ENCODE peak calls at places on chromosomes 11 and 22, in five cellular contexts. A is HEK293T, K is GM12878, E is H1, I is HepG2. V is an unnamed sample.

GRCh38 chr11:8233691-8234424 is 29.8 kb downstream of the LMO1 start:
- DNase-seq in E (no peak), K (no peak), A (no peak), I (no peak), V (no peak)

GRCh38 chr11:1085440-1086170 is 10.9 kb downstream of the MUC2 start:
- DNase-seq in I (no peak), K (no peak), A (no peak), E (no peak), V (no peak)

GRCh38 chr11:61028135-61028729 is 56.8 kb downstream of the CD6 start:
- DNase-seq in I (no peak), K (peak; percentile 76), E (no peak), A (no peak), V (no peak)

GRCh38 chr22:37329239-37330140 is 47.2 kb downstream of the CYTH4 start:
- DNase-seq in E (no peak), I (no peak), A (no peak), K (no peak), V (no peak)

GRCh38 chr22:25208743-25209505 is 9.3 kb downstream of the CRYBB3 start:
- DNase-seq in E (no peak), I (no peak), A (no peak), K (no peak), V (no peak)

GRCh38 chr22:30354644-30355043 is 2.0 kb downstream of the SF3A1 start:
- DNase-seq in E (no peak), A (no peak), I (no peak), K (no peak), V (no peak)

GRCh38 chr11:73391665-73392064 is 15.5 kb downstream of the RELT start:
- DNase-seq in A (no peak), K (no peak), I (no peak), E (no peak), V (no peak)

GRCh38 chr22:47166446-47167016 is 404.1 kb downstream of the TBC1D22A start:
- DNase-seq in K (no peak), A (no peak), I (no peak), E (no peak), V (no peak)

GRCh38 chr22:45775569-45776312 is 104.1 kb downstream of the ATXN10 start:
- DNase-seq in A (no peak), I (no peak), E (no peak), K (peak; percentile 72), V (no peak)

GRCh38 chr22:48960981-48961655 is 866.6 kb downstream of the BRD1 start:
- DNase-seq in K (no peak), E (no peak), I (no peak), A (no peak), V (no peak)

GRCh38 chr11:55949330-55949729 is 13.1 kb upstream of the OR5I1 start:
- DNase-seq in I (no peak), E (no peak), A (no peak), K (no peak), V (no peak)

GRCh38 chr11:78228467-78228866 is 39.7 kb downstream of the USP35 start:
- DNase-seq in E (no peak), A (peak; percentile 45), K (peak; percentile 51), I (peak; percentile 65), V (peak; percentile 27)

GRCh38 chr11:27485930-27486773 is 13.6 kb upstream of the LGR4 start:
- DNase-seq in A (no peak), K (no peak), I (peak; percentile 54), E (no peak), V (no peak)

GRCh38 chr11:59141673-59142460 is 789 bp upstream of the FAM111A start:
- DNase-seq in I (no peak), A (no peak), E (no peak), K (no peak), V (no peak)

GRCh38 chr11:13269775-13270174 is 7.8 kb upstream of the BMAL1 start:
- DNase-seq in K (no peak), I (no peak), E (no peak), A (no peak), V (no peak)

GRCh38 chr22:30265851-30266444 is 703 bp downstream of the OSM start:
- DNase-seq in I (no peak), A (no peak), K (no peak), E (no peak), V (no peak)

GRCh38 chr22:38490915-38491314 is 15.2 kb downstream of the DDX17 start:
- DNase-seq in E (no peak), I (peak; percentile 83), A (no peak), K (no peak), V (no peak)
- TF ChIP-seq SUZ12 in E (no peak), I (no peak), A (no peak), K (no peak), V (no peak)

DNA sequence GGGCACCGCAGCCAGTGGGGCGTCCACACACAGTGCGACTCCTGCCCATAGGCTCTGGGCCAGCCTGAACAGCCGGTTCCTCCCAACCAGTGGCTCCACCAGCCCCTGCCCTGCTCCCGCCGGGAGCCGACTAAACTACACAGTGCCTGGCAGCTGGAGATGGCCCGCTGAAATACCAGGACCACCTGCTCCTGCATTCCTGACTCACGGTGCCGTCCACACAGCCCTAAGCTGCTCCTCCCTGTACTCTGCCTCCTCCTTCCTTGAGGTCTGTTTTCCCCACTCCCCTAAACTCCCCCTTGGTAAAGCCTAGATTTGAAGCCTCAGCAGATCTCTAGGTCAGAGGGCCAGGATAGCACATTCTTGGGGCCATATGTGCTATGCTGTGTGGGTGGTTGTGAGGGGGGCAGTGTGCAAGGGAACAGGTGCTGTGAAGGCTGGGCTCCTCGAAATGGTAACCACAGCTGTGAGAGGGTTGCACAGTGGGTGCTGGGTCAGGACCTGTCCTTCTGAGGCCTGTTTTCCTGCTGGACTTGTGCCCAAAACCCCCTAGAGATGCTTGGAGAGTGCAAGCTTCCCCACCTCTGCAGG is 9.7 kb downstream of the LRFN4 start:
- DNase-seq in E (no peak), A (no peak), I (no peak), K (no peak), V (no peak)
- TF ChIP-seq SUZ12 in E (no peak), A (no peak), I (no peak), K (no peak), V (no peak)

GRCh38 chr22:27501191-27501936 is 300.2 kb downstream of the MN1 start:
- DNase-seq in A (no peak), I (no peak), E (no peak), K (no peak), V (no peak)
- TF ChIP-seq SUZ12 in A (no peak), I (no peak), E (no peak), K (no peak), V (no peak)

DNA sequence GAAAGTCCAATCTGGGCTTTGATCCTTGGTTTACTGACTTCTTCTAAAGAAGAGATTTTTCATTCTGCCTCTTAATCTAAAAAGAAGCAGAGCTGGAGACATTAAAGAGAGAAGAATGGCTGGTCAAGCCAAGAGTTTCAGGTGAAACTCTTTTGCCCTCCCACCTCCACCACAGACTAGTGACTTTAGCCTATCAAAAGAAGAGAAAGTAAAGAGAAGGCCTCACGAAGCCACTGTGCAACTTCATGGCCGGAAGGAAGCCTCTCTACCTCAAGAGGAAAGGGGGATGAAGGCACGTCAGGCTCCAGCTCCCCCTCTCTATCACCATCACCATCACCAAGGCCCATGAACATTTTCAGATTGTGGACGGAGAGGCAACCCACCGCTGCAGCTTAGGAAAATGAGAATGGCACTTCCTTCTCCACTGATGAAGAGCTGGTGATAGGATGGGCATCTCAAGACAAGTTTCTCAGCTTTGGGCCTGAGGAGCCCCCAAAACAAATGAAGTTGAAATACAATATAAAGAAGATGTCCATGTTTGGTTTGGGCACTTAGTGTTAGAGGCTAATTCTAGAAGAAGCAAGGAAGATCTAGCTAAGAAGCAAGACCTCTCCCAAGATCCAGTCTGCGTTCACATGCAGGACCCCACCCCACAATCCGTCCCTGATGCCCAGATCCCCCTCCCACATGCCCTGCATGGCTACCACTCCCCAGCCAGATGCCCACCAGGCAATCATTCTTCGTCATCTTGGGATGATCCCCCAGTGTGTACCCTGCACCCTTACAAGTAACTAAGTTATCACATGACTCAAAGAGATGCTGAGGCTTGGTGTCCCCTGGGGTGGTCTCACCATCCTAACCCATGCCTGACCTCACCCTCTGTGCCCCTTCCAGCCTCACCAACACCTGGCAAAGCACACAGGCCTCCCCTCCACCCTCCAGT is 52.6 kb downstream of the IGSF9B start:
- DNase-seq in E (no peak), A (no peak), K (no peak), I (no peak), V (no peak)
- TF ChIP-seq SUZ12 in E (no peak), A (no peak), K (no peak), I (no peak), V (no peak)

DNA sequence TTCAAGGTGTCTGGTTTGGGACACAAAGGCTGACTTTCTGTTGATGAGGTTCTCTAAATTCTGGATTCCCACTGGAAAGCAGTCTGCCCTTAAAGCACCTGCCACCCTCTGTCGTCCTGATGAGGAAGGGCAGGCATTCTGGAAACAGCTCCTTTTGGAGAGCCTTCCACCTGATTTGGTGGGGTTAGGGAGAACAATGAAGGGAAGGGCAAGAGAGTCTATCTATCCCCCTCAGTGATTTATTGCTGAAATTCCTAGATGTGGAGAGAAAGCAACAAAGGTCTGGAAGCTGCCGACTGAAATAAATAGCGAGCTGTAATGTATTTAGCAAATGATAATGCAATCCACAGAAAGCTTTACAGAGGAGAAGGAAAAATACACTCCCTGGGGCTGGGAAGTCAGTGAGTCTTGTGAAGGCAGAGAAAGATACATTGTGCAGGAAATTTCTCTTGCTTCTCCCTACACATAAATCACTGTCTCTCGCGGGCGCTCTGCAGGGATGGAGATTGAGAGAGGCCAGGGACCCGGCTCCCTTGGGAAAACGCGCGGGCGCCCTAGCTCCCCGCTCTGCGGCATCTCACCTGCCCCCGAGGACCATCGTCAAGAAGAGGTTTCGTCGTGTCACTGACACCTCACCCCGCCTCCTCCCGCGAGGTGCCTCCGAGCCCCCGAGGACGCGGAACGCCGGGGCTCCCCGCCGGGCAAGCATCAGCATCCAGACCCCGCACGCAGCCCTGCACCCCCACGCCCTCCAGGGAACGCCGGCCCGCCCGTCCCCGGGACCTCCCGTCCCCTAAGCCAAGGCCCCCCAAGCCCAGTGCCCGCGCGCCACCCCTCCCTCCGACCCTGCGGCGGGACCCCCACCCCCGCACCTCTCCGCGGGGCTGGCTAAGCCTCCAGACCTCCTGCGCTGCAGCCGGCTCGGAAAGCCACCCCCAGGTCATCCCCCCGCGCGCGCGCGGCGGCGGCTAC is 673 bp downstream of the CDON start:
- DNase-seq in K (no peak), E (no peak), A (peak; percentile 65), I (peak; percentile 66), V (no peak)
- TF ChIP-seq SUZ12 in K (peak; percentile 70), E (no peak), A (no peak), I (no peak), V (no peak)

GRCh38 chr11:111632798-111633197 is 30.5 kb downstream of the SIK2 start:
- DNase-seq in K (no peak), A (no peak), I (no peak), E (no peak), V (no peak)
- TF ChIP-seq SUZ12 in K (no peak), A (no peak), I (no peak), E (no peak), V (no peak)

GRCh38 chr22:50119169-50119767 is 29.5 kb downstream of the MOV10L1 start:
- DNase-seq in A (no peak), E (no peak), K (no peak), I (no peak), V (no peak)
- TF ChIP-seq SUZ12 in A (no peak), E (no peak), K (no peak), I (no peak), V (no peak)

DNA sequence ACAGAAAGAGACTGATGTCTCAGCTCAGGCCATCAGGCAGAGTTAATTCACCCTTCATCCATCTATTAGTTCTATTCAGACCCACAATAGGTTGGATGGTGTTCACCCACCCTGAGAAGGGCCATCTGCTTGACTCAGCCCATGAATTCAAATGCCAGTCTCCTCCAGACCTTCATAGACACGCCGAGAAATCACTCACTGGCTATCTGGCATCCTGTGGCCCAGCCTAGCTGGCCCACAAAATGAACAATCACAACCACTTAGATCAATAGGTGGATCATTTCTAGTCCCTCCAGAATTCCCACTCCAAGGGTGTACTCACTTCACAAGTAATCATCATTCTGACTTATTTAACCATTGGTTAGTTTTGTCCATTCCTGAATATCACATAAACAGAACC is 58.2 kb downstream of the MYEOV start:
- DNase-seq in A (no peak), E (no peak), K (no peak), I (no peak), V (no peak)
- TF ChIP-seq SUZ12 in A (no peak), E (no peak), K (no peak), I (no peak), V (no peak)